ENCODE peak calls at places on chromosome 11, in ten cellular contexts. N is HuH-7, O is GF-D8, Q is hypothalamus, W is mesendoderm, U is left cardiac atrium, Z is RWPE1, E is IMR-90, P is nucleus accumbens, F is hepatocyte. Y is an unnamed sample.
A peak's percentile ranks its signal among the peaks of the same experiment; 100 is the strongest.

GRCh38 chr11:97754976-97755375 is 1265.8 kb upstream of the CNTN5 start:
- DNase-seq in Z (no peak), U (no peak), F (no peak), P (no peak), N (no peak), W (peak; percentile 16), Q (no peak), E (no peak), O (no peak), Y (no peak)

GRCh38 chr11:86955674-86956522 is 703 bp upstream of the FZD4 start:
- DNase-seq in Q (peak; percentile 12), Z (peak; percentile 69), N (peak; percentile 72), F (peak; percentile 93), O (no peak), E (peak; percentile 61), P (peak; percentile 39), U (peak; percentile 91), W (peak; percentile 95), Y (no peak)

GRCh38 chr11:120629407-120629806 is 117.9 kb downstream of the GRIK4 start:
- DNase-seq in N (no peak), U (no peak), O (no peak), E (no peak), W (no peak), F (no peak), Z (no peak), Q (no peak), P (no peak), Y (no peak)

GRCh38 chr11:47565340-47566165 is at the start of gene PTPMT1:
- DNase-seq in Z (peak; percentile 57), W (peak; percentile 86), E (peak; percentile 61), P (peak; percentile 37), U (peak; percentile 83), Q (peak; percentile 26), F (peak; percentile 90), O (no peak), N (peak; percentile 81), Y (peak; percentile 69)

GRCh38 chr11:128904872-128905344 is 13.8 kb downstream of the KCNJ5 start:
- DNase-seq in U (peak; percentile 47), E (no peak), P (no peak), O (no peak), W (peak; percentile 32), Q (no peak), N (no peak), Z (peak; percentile 39), F (peak; percentile 38), Y (no peak)

GRCh38 chr11:46254135-46254491 is 23.3 kb upstream of the CREB3L1 start:
- DNase-seq in P (no peak), Q (no peak), E (no peak), N (peak; percentile 76), Z (no peak), U (no peak), W (no peak), O (no peak), F (peak; percentile 63), Y (no peak)

GRCh38 chr11:54930930-54931329 is 224.3 kb downstream of the OR4A5 start:
- DNase-seq in U (no peak), P (no peak), W (no peak), E (no peak), N (no peak), F (no peak), O (no peak), Z (no peak), Q (no peak), Y (no peak)

GRCh38 chr11:117923773-117924172 is 5.4 kb downstream of the TMPRSS13 start:
- DNase-seq in Z (no peak), Q (no peak), W (peak; percentile 62), U (peak; percentile 4), F (no peak), O (no peak), P (no peak), E (no peak), N (no peak), Y (no peak)

GRCh38 chr11:92885600-92885999 is 83.9 kb upstream of the MTNR1B start:
- DNase-seq in N (no peak), Q (no peak), Z (no peak), P (no peak), F (no peak), U (no peak), W (no peak), E (no peak), O (no peak), Y (no peak)